ENCODE peak calls at places on chromosomes 1 and 21, in five cellular contexts. W is fibroblast of lung, G is IMR-90, P is H1, F is OCI-LY7. A is an unnamed sample.

GRCh38 chr1:230011333-230012092 is 55.5 kb upstream of the GALNT2 start:
- DNase-seq in W (peak), G (no peak), P (no peak), F (no peak), A (peak)

GRCh38 chr21:42784276-42784675 is 95.1 kb downstream of the WDR4 start:
- DNase-seq in W (no peak), G (no peak), P (no peak), F (no peak), A (no peak)

GRCh38 chr1:183185941-183186490 is at the start of gene LAMC2:
- DNase-seq in W (peak), G (peak), P (peak), F (no peak), A (peak)

GRCh38 chr1:226873771-226874578 is 3.6 kb downstream of the PSEN2 start:
- DNase-seq in W (no peak), G (no peak), P (no peak), F (no peak), A (no peak)

GRCh38 chr21:45980697-45981096 is 873 bp upstream of the COL6A1 start:
- DNase-seq in W (no peak), G (no peak), P (no peak), F (no peak), A (no peak)

GRCh38 chr1:38138498-38139233 is 92.1 kb upstream of the POU3F1 start:
- DNase-seq in W (peak), G (peak), P (no peak), F (no peak), A (peak)

GRCh38 chr1:60918867-60919266 is 163.5 kb upstream of the NFIA start:
- DNase-seq in W (no peak), G (no peak), P (no peak), F (no peak), A (no peak)

GRCh38 chr1:229046251-229046853 is 224.6 kb upstream of the RAB4A start:
- DNase-seq in W (no peak), G (no peak), P (no peak), F (no peak), A (no peak)

GRCh38 chr1:161810780-161811179 is 44.7 kb downstream of the ATF6 start:
- DNase-seq in W (no peak), G (no peak), P (no peak), F (no peak), A (no peak)

GRCh38 chr1:226542623-226543103 is 5.9 kb upstream of the STUM start:
- DNase-seq in W (no peak), G (no peak), P (no peak), F (no peak), A (no peak)

GRCh38 chr1:183164963-183165362 is 21.1 kb upstream of the LAMC2 start:
- DNase-seq in W (peak), G (no peak), P (no peak), F (no peak), A (peak)

GRCh38 chr1:233520510-233521191 is 93.3 kb upstream of the KCNK1 start:
- DNase-seq in W (peak), G (no peak), P (no peak), F (no peak), A (peak)

GRCh38 chr1:86758570-86758969 is 54.2 kb downstream of the SH3GLB1 start:
- DNase-seq in W (no peak), G (no peak), P (no peak), F (no peak), A (peak)

GRCh38 chr1:242784807-242785206 is 260.3 kb upstream of the PLD5 start:
- DNase-seq in W (peak), G (no peak), P (no peak), F (no peak), A (no peak)

GRCh38 chr1:30724175-30724574 is 790 bp upstream of the MATN1 start:
- DNase-seq in W (no peak), G (no peak), P (no peak), F (no peak), A (no peak)

GRCh38 chr1:203555046-203555445 is 61.1 kb downstream of the OPTC start:
- DNase-seq in W (no peak), G (no peak), P (no peak), F (no peak), A (no peak)

GRCh38 chr1:162020145-162020544 is 3.5 kb downstream of the OLFML2B start:
- DNase-seq in W (peak), G (no peak), P (no peak), F (no peak), A (peak)

GRCh38 chr1:99180343-99180808 is 83.9 kb upstream of the PLPPR4 start:
- DNase-seq in W (peak), G (peak), P (peak), F (peak), A (peak)

GRCh38 chr1:209248649-209249279 is 334.8 kb upstream of the CAMK1G start:
- DNase-seq in W (peak), G (peak), P (peak), F (peak), A (peak)

GRCh38 chr1:71561729-71562128 is 480.9 kb upstream of the ZRANB2 start:
- DNase-seq in W (peak), G (peak), P (no peak), F (no peak), A (peak)

GRCh38 chr1:85936057-85936456 is 220.5 kb downstream of the COL24A1 start:
- DNase-seq in W (no peak), G (no peak), P (no peak), F (no peak), A (no peak)

GRCh38 chr21:26982767-26983166 is 15.9 kb upstream of the ADAMTS5 start:
- DNase-seq in W (peak), G (peak), P (no peak), F (no peak), A (peak)

GRCh38 chr1:196651637-196652215 is at the start of gene CFH:
- DNase-seq in W (peak), G (peak), P (no peak), F (no peak), A (peak)

GRCh38 chr1:30675761-30676160 is 47.6 kb downstream of the MATN1 start:
- DNase-seq in W (peak), G (peak), P (no peak), F (no peak), A (peak)

GRCh38 chr1:158019177-158019868 is 25.9 kb downstream of the KIRREL1 start:
- DNase-seq in W (peak), G (peak), P (no peak), F (no peak), A (peak)

GRCh38 chr1:69611316-69611715 is 43.6 kb downstream of the LRRC7 start:
- DNase-seq in W (no peak), G (no peak), P (no peak), F (no peak), A (no peak)

GRCh38 chr1:214264196-214264595 is 16.8 kb upstream of the SMYD2 start:
- DNase-seq in W (peak), G (no peak), P (no peak), F (no peak), A (no peak)

GRCh38 chr1:23673086-23673813 is 18.4 kb upstream of the RPL11 start:
- DNase-seq in W (peak), G (peak), P (peak), F (no peak), A (peak)

GRCh38 chr1:3657578-3658230 is 5.4 kb downstream of the TP73 start:
- DNase-seq in W (no peak), G (no peak), P (no peak), F (no peak), A (no peak)

DNA sequence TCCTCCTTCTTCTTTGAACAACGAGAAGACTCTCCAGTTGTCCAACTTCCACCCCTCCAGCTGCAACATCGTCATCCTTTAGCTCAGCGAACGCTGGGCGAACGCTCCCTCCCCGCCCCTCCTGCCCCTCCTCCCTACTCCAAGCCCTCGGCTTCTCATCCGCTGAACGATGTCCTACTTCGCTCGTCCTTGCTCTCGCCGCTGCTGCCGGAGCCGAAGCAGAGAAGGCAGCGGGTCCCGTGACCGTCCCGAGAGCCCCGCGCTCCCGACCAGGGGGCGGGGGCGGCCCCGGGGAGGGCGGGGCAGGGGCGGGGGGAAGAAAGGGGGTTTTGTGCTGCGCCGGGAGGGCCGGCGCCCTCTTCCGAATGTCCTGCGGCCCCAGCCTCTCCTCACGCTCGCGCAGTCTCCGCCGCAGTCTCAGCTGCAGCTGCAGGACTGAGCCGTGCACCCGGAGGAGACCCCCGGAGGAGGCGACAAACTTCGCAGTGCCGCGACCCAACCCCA is at the start of gene BCAN:
- DNase-seq in W (no peak), G (peak), P (peak), F (no peak), A (no peak)
- H2AFZ ChIP-seq in W (no peak), G (peak), P (no peak), F (no peak), A (no peak)

DNA sequence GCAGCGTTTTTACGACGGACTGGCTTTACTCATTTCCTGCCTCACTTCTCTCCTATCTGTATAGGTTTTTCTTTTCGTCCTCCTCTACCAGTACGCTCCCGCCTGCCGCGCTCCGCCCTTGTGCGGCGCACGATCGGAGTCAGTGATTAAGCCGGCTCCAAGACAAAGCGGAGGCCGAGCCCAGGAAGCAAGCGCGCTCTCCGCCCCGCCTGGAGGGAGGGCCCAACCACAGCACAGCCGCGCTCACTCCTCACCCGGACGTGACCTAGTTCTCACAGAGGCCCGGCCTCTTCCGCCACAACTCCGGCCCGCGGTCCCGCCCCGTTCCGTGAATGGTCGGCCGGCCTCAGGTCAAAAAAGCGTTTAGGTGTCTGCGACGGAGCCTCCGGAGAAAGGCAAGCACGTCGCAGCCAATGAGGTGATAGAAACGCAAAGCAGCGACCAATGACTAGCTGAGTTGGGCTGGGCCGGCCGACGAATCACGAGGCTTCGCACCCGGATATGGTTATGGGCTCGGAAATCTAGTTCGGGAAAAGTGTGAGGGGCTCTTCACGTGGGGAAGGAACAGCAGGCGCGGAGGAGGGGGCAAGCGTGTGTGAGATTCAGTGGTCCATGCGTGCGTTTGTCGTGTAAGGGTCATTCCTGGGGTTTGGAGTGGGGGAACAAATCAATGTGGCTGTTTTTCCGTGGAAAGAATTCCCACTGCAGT is at the start of gene METTL13:
- DNase-seq in W (peak), G (peak), P (peak), F (peak), A (peak)
- TF ChIP-seq CTCF in W (no peak), G (peak), P (no peak), F (no peak), A (no peak)

GRCh38 chr21:44486302-44486701 is 31.0 kb downstream of the LRRC3 start:
- DNase-seq in W (no peak), G (no peak), P (no peak), F (no peak), A (no peak)
- H3K4me3 ChIP-seq in W (no peak), G (no peak), P (peak), F (no peak), A (no peak)

GRCh38 chr1:166839600-166840308 is 479 bp downstream of the POGK start:
- DNase-seq in W (peak), G (peak), P (peak), F (peak), A (peak)
- H2AFZ ChIP-seq in W (no peak), G (peak), P (no peak), F (peak), A (peak)

DNA sequence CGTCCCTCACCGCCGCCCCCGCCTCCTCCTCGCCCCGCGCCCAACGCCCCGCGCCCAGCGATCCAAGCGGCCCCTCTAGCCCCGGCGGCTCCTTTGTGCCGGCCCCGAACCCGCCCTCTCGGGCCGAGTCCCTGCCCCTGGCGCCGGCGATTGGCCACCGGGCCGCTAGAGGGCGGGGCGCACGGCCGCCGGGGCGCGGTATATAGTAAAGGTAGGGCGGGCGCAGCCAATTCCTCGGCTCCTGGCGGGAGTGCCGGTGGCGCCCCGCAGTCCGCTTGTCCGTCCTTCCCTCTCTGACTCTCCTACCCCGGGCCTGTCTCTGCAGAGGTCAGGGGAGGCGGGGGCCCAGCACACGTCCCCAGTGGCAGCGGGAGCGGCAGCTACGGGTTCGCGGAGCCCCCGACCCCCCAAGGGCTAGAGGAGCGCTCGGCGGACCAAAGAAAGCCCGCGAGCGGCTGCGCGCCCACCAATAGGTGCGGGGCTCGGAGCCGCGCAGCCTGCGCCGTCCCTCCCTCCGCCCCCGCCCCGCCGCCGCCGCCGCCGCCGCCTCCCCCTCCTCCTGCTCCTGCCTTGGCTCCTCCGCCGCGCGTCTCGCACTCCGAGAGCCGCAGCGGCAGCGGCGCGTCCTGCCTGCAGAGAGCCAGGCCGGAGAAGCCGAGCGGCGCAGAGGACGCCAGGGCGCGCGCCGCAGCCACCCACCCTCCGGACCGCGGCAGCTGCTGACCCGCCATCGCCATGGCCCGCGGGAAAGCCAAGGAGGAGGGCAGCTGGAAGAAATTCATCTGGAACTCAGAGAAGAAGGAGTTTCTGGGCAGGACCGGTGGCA is at the start of gene ATP1B1:
- DNase-seq in W (peak), G (peak), P (peak), F (peak), A (peak)
- TF ChIP-seq CTCF in W (peak), G (peak), P (no peak), F (peak), A (peak)

GRCh38 chr1:9454094-9454418 is 85.2 kb upstream of the SLC25A33 start:
- DNase-seq in W (no peak), G (no peak), P (no peak), F (no peak), A (no peak)

GRCh38 chr1:9453375-9454093 is 85.7 kb upstream of the SLC25A33 start:
- DNase-seq in W (no peak), G (no peak), P (no peak), F (no peak), A (no peak)

GRCh38 chr1:9454494-9455066 is 84.7 kb upstream of the SLC25A33 start:
- DNase-seq in W (no peak), G (no peak), P (no peak), F (no peak), A (no peak)

GRCh38 chr1:9451086-9451485 is 88.2 kb upstream of the SLC25A33 start:
- DNase-seq in W (no peak), G (no peak), P (no peak), F (no peak), A (no peak)

GRCh38 chr1:9452516-9453158 is 86.6 kb upstream of the SLC25A33 start:
- DNase-seq in W (no peak), G (no peak), P (no peak), F (no peak), A (no peak)
- H3K4me3 ChIP-seq in W (no peak), G (no peak), P (no peak), F (no peak), A (no peak)

DNA sequence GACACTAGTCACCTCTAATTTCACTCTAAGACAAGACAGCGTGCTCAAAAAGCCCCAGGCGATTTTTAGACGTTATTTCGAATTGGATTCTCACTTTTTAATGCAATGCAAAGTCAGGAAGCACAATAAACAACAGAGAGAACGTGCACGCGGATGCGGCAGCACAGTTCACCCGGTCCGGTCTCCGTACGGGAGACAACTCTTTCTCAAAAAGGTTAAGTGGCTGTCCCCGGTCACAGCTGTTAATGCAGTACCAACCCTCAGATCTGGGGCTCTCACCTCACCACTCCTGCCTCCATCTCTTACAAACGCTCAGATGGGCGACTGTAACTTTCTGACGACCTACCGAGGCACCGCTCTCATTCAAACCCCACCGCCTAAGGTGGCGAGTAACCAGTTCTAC is 1.2 kb downstream of the HP1BP3 start:
- DNase-seq in W (no peak), G (no peak), P (no peak), F (peak), A (peak)
- H2AFZ ChIP-seq in W (no peak), G (peak), P (no peak), F (peak), A (peak)

GRCh38 chr1:110766336-110766647 is 91.6 kb upstream of the KCNA3 start:
- DNase-seq in W (no peak), G (no peak), P (no peak), F (no peak), A (no peak)
- TF ChIP-seq CTCF in W (no peak), G (no peak), P (no peak), F (no peak), A (no peak)